ENCODE peak calls at places on chromosomes 2 and 18, in seven cellular contexts. X, B, O, H, V, C and R are unnamed samples.

GRCh38 chr2:114160263-114161001 is 270.5 kb downstream of the ACTR3 start:
- DNase-seq in V (no peak), O (no peak), C (no peak), H (no peak), X (no peak), B (no peak), R (peak)

GRCh38 chr2:241849616-241850543 is 8.8 kb downstream of the PDCD1 start:
- DNase-seq in C (no peak), B (peak), X (no peak), V (no peak), H (no peak), O (no peak), R (no peak)

GRCh38 chr2:231161252-231162035 is 36.6 kb upstream of the HTR2B start:
- DNase-seq in C (no peak), V (no peak), H (no peak), O (no peak), B (no peak), X (no peak), R (no peak)

GRCh38 chr2:64142817-64143153 is 1.4 kb downstream of the PELI1 start:
- DNase-seq in V (no peak), O (no peak), H (no peak), C (no peak), B (no peak), X (no peak), R (no peak)

GRCh38 chr2:162938387-162938786 is 99.8 kb upstream of the KCNH7 start:
- DNase-seq in H (no peak), O (no peak), C (no peak), X (no peak), V (no peak), B (no peak), R (no peak)

GRCh38 chr18:73060666-73061270 is 193.0 kb upstream of the NETO1 start:
- DNase-seq in X (no peak), V (no peak), H (no peak), O (no peak), C (no peak), B (no peak), R (no peak)

GRCh38 chr2:127197475-127198385 is 22.4 kb downstream of the CYP27C1 start:
- DNase-seq in C (peak), H (peak), V (peak), O (no peak), X (peak), B (peak), R (peak)

GRCh38 chr2:73243884-73244570 is 9.9 kb downstream of the CCT7 start:
- DNase-seq in O (no peak), V (no peak), H (no peak), B (no peak), X (no peak), C (no peak), R (peak)

GRCh38 chr2:17387591-17387990 is 130.6 kb downstream of the RAD51AP2 start:
- DNase-seq in X (no peak), H (no peak), C (no peak), B (no peak), V (no peak), O (no peak), R (no peak)

GRCh38 chr2:64732153-64732552 is 78.4 kb upstream of the SERTAD2 start:
- DNase-seq in H (no peak), V (no peak), X (no peak), O (no peak), C (no peak), B (no peak), R (no peak)

GRCh38 chr2:59312967-59313943 is 1072.1 kb upstream of the FANCL start:
- DNase-seq in V (no peak), H (no peak), X (no peak), C (no peak), O (no peak), B (no peak), R (no peak)

GRCh38 chr2:219457784-219458369 is 23.2 kb downstream of the SPEG start:
- DNase-seq in O (no peak), V (no peak), X (no peak), C (no peak), B (no peak), H (no peak), R (no peak)

GRCh38 chr2:9958057-9958456 is 6.6 kb downstream of the GRHL1 start:
- DNase-seq in C (no peak), X (no peak), O (no peak), B (no peak), H (no peak), V (no peak), R (no peak)

GRCh38 chr18:8367217-8367988 is 241.8 kb upstream of the RAB12 start:
- DNase-seq in V (peak), H (peak), X (peak), B (peak), O (no peak), C (no peak), R (no peak)

GRCh38 chr2:12715878-12716249 is 872 bp upstream of the TRIB2 start:
- DNase-seq in X (peak), C (peak), B (peak), V (peak), O (peak), H (peak), R (peak)

GRCh38 chr2:168565112-168565511 is 109.0 kb downstream of the CERS6 start:
- DNase-seq in B (no peak), H (no peak), C (no peak), V (no peak), X (no peak), O (no peak), R (no peak)

GRCh38 chr2:65129276-65129612 is 662 bp downstream of the RAB1A start:
- DNase-seq in X (no peak), O (no peak), H (no peak), B (no peak), V (no peak), C (no peak), R (no peak)

GRCh38 chr2:235255716-235256115 is 238.1 kb upstream of the AGAP1 start:
- DNase-seq in V (no peak), O (no peak), B (no peak), C (no peak), X (no peak), H (no peak), R (no peak)

GRCh38 chr18:44816449-44816848 is 135.8 kb downstream of the SETBP1 start:
- DNase-seq in V (no peak), H (no peak), C (no peak), X (no peak), B (no peak), O (no peak), R (no peak)

GRCh38 chr18:10495936-10496335 is 29.9 kb upstream of the NAPG start:
- DNase-seq in X (no peak), C (no peak), V (no peak), O (no peak), H (no peak), B (no peak), R (no peak)

GRCh38 chr2:3624059-3624794 is 29.3 kb downstream of the COLEC11 start:
- DNase-seq in X (peak), O (no peak), V (no peak), B (no peak), H (no peak), C (no peak), R (no peak)

GRCh38 chr2:70089946-70090523 is 2.8 kb downstream of the PCBP1 start:
- DNase-seq in X (no peak), C (no peak), H (no peak), B (peak), O (no peak), V (no peak), R (no peak)

GRCh38 chr18:73831688-73832087 is 315.9 kb downstream of the FBXO15 start:
- DNase-seq in V (no peak), B (no peak), O (no peak), X (no peak), C (no peak), H (no peak), R (no peak)

GRCh38 chr18:38933910-38934510 is 1368.4 kb upstream of the CELF4 start:
- DNase-seq in O (no peak), H (no peak), B (no peak), X (no peak), V (no peak), C (no peak), R (no peak)

GRCh38 chr18:58466636-58467205 is 162.2 kb downstream of the ALPK2 start:
- DNase-seq in O (no peak), X (peak), C (no peak), H (no peak), B (no peak), V (no peak), R (no peak)